ENCODE peak calls at places on chromosomes 11 and 22, in nine cellular contexts. I is pancreas, B is RWPE1, F is AG09319, J is AG10803, L is fibroblast of the aortic adventitia, W is WERI-Rb-1, G is kidney, N is brain microvascular endothelial cell. H is an unnamed sample.

GRCh38 chr22:48450188-48450825 is 1377.4 kb downstream of the BRD1 start:
- DNase-seq in I (no peak), B (no peak), F (no peak), J (no peak), L (no peak), W (no peak), G (peak; percentile 29), N (no peak), H (no peak)

GRCh38 chr22:43400449-43400848 is 11.4 kb upstream of the MPPED1 start:
- DNase-seq in I (no peak), B (no peak), F (no peak), J (no peak), L (no peak), W (no peak), G (peak; percentile 66), N (no peak), H (no peak)

GRCh38 chr22:42236848-42237247 is 33.6 kb downstream of the TCF20 start:
- DNase-seq in I (no peak), B (no peak), F (no peak), J (no peak), L (no peak), W (no peak), G (no peak), N (no peak), H (no peak)

GRCh38 chr22:40875111-40875510 is 13.2 kb upstream of the DNAJB7 start:
- DNase-seq in I (no peak), B (no peak), F (no peak), J (no peak), L (no peak), W (no peak), G (no peak), N (no peak), H (no peak)

GRCh38 chr22:46149493-46149997 is 781 bp upstream of the PPARA start:
- DNase-seq in I (peak; percentile 73), B (no peak), F (no peak), J (no peak), L (no peak), W (peak; percentile 66), G (peak; percentile 91), N (no peak), H (peak; percentile 47)

GRCh38 chr11:64359712-64360402 is 895 bp downstream of the RPS6KA4 start:
- DNase-seq in I (no peak), B (no peak), F (no peak), J (no peak), L (no peak), W (no peak), G (peak; percentile 80), N (no peak), H (no peak)

GRCh38 chr11:60890696-60891095 is 15.7 kb downstream of the PRPF19 start:
- DNase-seq in I (no peak), B (no peak), F (no peak), J (no peak), L (no peak), W (no peak), G (no peak), N (no peak), H (no peak)

GRCh38 chr11:130426223-130427048 is 2.0 kb downstream of the ADAMTS8 start:
- DNase-seq in I (peak; percentile 18), B (no peak), F (no peak), J (no peak), L (no peak), W (no peak), G (peak; percentile 32), N (no peak), H (no peak)

GRCh38 chr11:79940165-79940564 is 499.3 kb upstream of the TENM4 start:
- DNase-seq in I (no peak), B (no peak), F (no peak), J (no peak), L (no peak), W (no peak), G (no peak), N (peak; percentile 7), H (no peak)

GRCh38 chr11:20973959-20974358 is 304.6 kb downstream of the NELL1 start:
- DNase-seq in I (no peak), B (no peak), F (no peak), J (no peak), L (no peak), W (no peak), G (no peak), N (no peak), H (no peak)

GRCh38 chr11:74680035-74680671 is 51.1 kb downstream of the CHRDL2 start:
- DNase-seq in I (no peak), B (no peak), F (no peak), J (no peak), L (no peak), W (no peak), G (peak; percentile 29), N (no peak), H (no peak)

GRCh38 chr11:31802000-31802551 is 9.0 kb downstream of the PAX6 start:
- DNase-seq in I (no peak), B (no peak), F (no peak), J (no peak), L (no peak), W (no peak), G (no peak), N (no peak), H (no peak)

DNA sequence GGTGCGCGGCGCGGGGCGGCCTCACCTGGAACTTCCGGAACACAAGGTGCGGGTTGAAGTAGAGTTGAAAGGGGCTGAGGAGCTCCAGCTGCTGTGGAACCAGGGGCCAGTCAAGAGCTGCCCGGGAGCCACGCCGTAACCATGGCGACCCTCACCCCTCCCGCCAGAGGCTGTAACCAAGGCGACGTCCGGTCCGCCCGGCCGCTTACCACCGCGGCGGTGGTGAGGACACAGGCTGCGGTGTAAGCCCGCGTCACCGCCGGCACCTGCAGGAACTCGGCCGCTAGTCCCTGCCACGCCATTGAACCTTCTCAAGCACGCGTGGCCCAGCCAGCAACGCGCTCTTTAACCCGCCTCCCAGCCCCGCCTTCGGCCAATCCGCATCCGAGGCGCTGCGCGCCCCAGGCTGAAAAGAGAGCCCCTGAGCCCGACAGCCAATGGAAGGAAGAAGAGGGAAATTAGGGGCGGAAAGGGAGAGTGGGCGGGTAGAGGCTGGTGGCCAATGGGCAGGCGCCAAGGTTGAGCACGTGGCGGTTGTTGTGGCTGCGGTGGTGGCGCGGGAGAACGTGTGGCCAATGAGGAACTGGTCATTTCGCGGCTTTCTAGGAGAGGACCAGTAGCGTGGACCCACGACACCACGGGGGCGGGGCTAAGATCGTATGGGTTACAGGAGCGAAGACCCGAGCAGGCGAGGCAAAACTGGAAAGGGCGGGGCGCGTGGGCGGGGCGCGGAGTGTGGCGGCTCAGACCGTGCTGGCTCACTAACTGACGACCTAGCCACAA is at the start of gene DERL3:
- DNase-seq in I (peak; percentile 99), B (peak; percentile 93), F (peak; percentile 81), J (peak; percentile 90), L (peak; percentile 92), W (peak; percentile 100), G (peak; percentile 99), N (peak; percentile 99), H (peak; percentile 94)
- TF ChIP-seq CTCF in I (no peak), B (no peak), F (no peak), J (no peak), L (no peak), W (no peak), G (peak; percentile 15), N (no peak), H (no peak)

DNA sequence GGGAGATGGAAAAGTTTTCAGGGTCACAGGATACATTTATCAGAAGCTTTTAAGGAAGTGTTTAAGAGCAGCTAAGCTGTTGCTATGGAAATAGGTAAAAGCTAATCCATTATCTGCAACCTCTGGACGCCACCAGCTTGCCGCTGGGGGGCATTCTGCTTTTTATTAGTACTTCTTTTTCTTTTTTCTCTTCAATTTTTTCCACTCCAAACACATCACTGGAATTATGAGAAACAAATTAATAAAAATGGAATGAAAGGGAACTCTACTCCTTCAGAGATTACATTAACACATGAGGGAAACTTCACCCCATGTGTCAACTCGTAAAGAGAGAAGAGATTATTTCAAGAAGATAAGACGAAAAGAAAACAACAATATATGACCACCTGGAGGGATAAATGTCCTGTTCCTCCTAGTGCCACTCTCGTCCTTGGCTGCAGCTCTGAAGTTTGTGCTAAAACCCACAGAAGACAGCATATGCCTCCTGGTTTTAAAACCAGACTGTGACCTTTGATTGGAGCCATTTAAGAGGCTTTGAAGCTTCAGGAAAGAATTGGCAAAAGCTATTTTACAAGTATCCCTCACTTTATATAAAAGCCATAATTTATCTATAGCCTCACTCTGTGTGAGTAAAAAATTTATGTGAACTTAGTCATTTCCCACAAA is 972.8 kb downstream of the OPCML start:
- DNase-seq in I (no peak), B (no peak), F (no peak), J (no peak), L (no peak), W (peak; percentile 73), G (no peak), N (no peak), H (no peak)
- TF ChIP-seq CTCF in I (no peak), B (no peak), F (no peak), J (no peak), L (no peak), W (no peak), G (no peak), N (peak; percentile 43), H (no peak)

DNA sequence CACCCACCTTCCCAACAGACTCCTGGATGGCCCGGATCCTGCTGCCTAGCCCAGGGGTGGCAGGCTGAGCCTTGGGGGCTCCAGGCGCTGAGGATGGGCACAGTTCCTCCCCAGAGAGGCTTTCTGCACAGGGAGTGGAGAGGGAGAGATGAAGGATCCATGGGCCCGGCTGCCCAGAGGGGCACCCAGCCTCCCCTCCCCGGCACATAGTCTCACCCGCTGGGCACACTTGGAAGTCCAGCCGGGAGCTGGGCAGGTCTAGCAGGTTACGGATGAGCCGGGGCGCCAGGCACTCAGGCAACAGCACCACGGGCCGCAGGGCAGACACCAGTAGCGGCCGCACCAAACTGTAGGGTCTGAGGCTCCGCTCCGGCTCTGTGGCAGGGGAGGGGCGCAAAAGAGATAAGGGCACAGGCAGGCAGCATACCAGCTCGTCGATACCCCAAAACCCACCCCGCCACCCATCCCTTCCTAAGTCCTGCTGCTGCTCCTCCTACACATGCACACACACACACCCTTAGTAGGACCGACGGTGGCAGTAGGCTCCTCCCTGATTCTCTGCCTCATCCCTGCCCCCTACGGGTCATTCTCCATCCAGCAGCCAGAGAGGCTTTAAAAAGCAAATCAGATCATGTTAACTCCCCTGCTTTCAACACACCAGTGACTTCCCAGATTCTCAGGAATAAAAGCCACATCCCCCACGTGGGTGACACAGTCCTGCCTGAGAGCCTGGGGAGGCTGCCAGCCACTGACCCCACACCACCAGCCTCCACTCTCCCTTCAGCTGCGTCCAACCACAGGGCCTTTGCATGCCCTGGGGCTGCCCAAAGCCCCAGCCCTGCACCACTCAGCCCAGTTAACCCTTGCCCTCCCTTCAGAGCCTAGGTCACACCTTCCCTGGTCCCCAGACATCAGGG is 6.5 kb upstream of the MFNG start:
- DNase-seq in I (no peak), B (no peak), F (peak; percentile 12), J (peak; percentile 60), L (peak; percentile 35), W (peak; percentile 79), G (no peak), N (peak; percentile 37), H (peak; percentile 70)
- TF ChIP-seq CTCF in I (no peak), B (peak; percentile 20), F (peak; percentile 55), J (peak; percentile 57), L (peak; percentile 53), W (peak; percentile 69), G (no peak), N (peak; percentile 62), H (peak; percentile 43)

DNA sequence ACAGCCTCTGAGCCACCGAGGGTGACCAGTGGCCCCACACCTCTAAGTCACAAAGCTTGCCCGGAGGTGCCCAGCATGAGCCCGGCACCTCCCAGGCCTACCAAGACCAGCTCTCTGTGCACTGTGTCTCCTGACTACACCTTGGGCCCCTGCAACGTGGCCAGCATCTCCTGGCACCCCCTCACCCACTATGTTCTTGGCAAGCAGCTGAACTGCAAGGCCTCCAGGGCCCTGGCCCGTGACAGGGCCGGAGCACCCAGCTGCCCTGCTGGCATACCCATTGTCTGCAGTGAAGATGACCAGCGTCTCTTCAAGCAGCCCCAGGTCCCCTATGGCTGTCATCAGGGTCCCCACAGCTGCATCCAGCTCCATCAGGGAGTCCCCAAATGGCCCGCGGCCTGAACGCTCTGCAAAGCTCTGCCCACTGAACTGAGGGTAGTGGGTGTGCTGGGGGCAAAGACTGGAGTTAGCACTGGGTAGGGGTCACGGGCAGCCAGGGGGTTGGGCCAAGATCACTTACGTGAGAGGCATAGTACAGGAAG is 1.6 kb downstream of the ARSA start:
- DNase-seq in I (no peak), B (no peak), F (no peak), J (no peak), L (no peak), W (no peak), G (peak; percentile 73), N (no peak), H (no peak)
- TF ChIP-seq CTCF in I (no peak), B (no peak), F (no peak), J (no peak), L (no peak), W (no peak), G (no peak), N (no peak), H (no peak)

H was measured in glutamatergic neuron.